ENCODE peak calls at places on chromosomes 12 and 14, in nine cellular contexts. S, A, T, L, N, P, X, I and W are unnamed samples.

GRCh38 chr12:65637774-65638173 is 186.5 kb upstream of the HMGA2 start:
- DNase-seq in S (no peak), A (no peak), T (no peak), L (no peak), N (no peak), P (no peak), X (peak), I (no peak), W (no peak)

GRCh38 chr12:26287666-26288408 is 92.5 kb downstream of the SSPN start:
- DNase-seq in S (no peak), A (no peak), T (no peak), L (no peak), N (no peak), P (no peak), X (no peak), I (no peak), W (no peak)

GRCh38 chr14:51849095-51849494 is 11.3 kb upstream of the GNG2 start:
- DNase-seq in S (no peak), A (no peak), T (no peak), L (no peak), N (no peak), P (no peak), X (peak), I (no peak), W (no peak)

GRCh38 chr14:95503365-95504134 is 12.9 kb downstream of the SYNE3 start:
- DNase-seq in S (no peak), A (no peak), T (no peak), L (no peak), N (no peak), P (no peak), X (no peak), I (no peak), W (no peak)

GRCh38 chr12:122045262-122045661 is 23.6 kb downstream of the BCL7A start:
- DNase-seq in S (no peak), A (no peak), T (no peak), L (no peak), N (no peak), P (no peak), X (no peak), I (no peak), W (no peak)

GRCh38 chr12:126663304-126664094 is 1598.3 kb downstream of the AACS start:
- DNase-seq in S (no peak), A (no peak), T (no peak), L (no peak), N (no peak), P (peak), X (peak), I (no peak), W (no peak)

GRCh38 chr12:63900922-63901793 is 56.7 kb downstream of the SRGAP1 start:
- DNase-seq in S (no peak), A (no peak), T (no peak), L (no peak), N (no peak), P (peak), X (peak), I (no peak), W (no peak)

GRCh38 chr14:92539419-92539818 is 25.8 kb downstream of the RIN3 start:
- DNase-seq in S (no peak), A (no peak), T (no peak), L (no peak), N (no peak), P (no peak), X (no peak), I (no peak), W (no peak)

GRCh38 chr14:85474431-85474830 is 55.5 kb upstream of the FLRT2 start:
- DNase-seq in S (no peak), A (no peak), T (no peak), L (no peak), N (no peak), P (no peak), X (no peak), I (no peak), W (no peak)

GRCh38 chr12:55728185-55728931 is 451 bp downstream of the CD63 start:
- DNase-seq in S (peak), A (no peak), T (no peak), L (no peak), N (no peak), P (peak), X (peak), I (no peak), W (no peak)

GRCh38 chr12:3303410-3304136 is 187.4 kb upstream of the PRMT8 start:
- DNase-seq in S (peak), A (no peak), T (no peak), L (no peak), N (no peak), P (no peak), X (peak), I (no peak), W (no peak)

GRCh38 chr14:69483765-69484443 is 624 bp upstream of the PLEKHD1 start:
- DNase-seq in S (peak), A (no peak), T (no peak), L (no peak), N (no peak), P (peak), X (peak), I (no peak), W (no peak)

GRCh38 chr12:53324113-53324778 is 2.8 kb upstream of the AAAS start:
- DNase-seq in S (no peak), A (peak), T (peak), L (no peak), N (no peak), P (no peak), X (no peak), I (no peak), W (peak)

GRCh38 chr14:52014601-52015267 is 25.4 kb downstream of the RTRAF start:
- DNase-seq in S (no peak), A (no peak), T (no peak), L (no peak), N (no peak), P (no peak), X (no peak), I (no peak), W (no peak)

GRCh38 chr12:19688489-19688888 is 249.2 kb downstream of the AEBP2 start:
- DNase-seq in S (no peak), A (no peak), T (no peak), L (no peak), N (no peak), P (no peak), X (peak), I (no peak), W (no peak)

GRCh38 chr14:99809376-99809775 is 16.2 kb downstream of the EML1 start:
- DNase-seq in S (no peak), A (no peak), T (no peak), L (peak), N (no peak), P (no peak), X (no peak), I (no peak), W (no peak)

GRCh38 chr14:100715332-100715731 is 11.4 kb upstream of the DLK1 start:
- DNase-seq in S (no peak), A (no peak), T (no peak), L (no peak), N (no peak), P (no peak), X (no peak), I (no peak), W (no peak)

GRCh38 chr12:43776498-43776897 is 17.7 kb downstream of the IRAK4 start:
- DNase-seq in S (no peak), A (no peak), T (no peak), L (no peak), N (no peak), P (peak), X (peak), I (no peak), W (no peak)

GRCh38 chr12:1222858-1223644 is 232.0 kb downstream of the ERC1 start:
- DNase-seq in S (no peak), A (no peak), T (no peak), L (no peak), N (no peak), P (no peak), X (no peak), I (no peak), W (no peak)

GRCh38 chr12:6750506-6750905 is 2.4 kb downstream of the MLF2 start:
- DNase-seq in S (no peak), A (no peak), T (no peak), L (no peak), N (no peak), P (no peak), X (no peak), I (no peak), W (no peak)

GRCh38 chr12:51333536-51333935 is 9.6 kb upstream of the BIN2 start:
- DNase-seq in S (no peak), A (no peak), T (no peak), L (no peak), N (no peak), P (no peak), X (no peak), I (no peak), W (no peak)

GRCh38 chr14:64983439-64984310 is 3.0 kb upstream of the FNTB start:
- DNase-seq in S (peak), A (no peak), T (no peak), L (no peak), N (no peak), P (peak), X (peak), I (no peak), W (no peak)

GRCh38 chr12:13455765-13456164 is 259.2 kb downstream of the EMP1 start:
- DNase-seq in S (no peak), A (no peak), T (no peak), L (no peak), N (peak), P (no peak), X (no peak), I (no peak), W (no peak)

GRCh38 chr12:55743131-55743921 is 404 bp downstream of the GDF11 start:
- DNase-seq in S (no peak), A (no peak), T (peak), L (no peak), N (no peak), P (peak), X (peak), I (peak), W (peak)